ENCODE peak calls at places on chromosomes 4 and X, in six cellular contexts. F is HT1080, I is AG08396, B is D341Med, Z is B cell, M is kidney epithelial cell. O is an unnamed sample.

GRCh38 chr4:89468632-89469031 is 161.0 kb upstream of the GPRIN3 start:
- DNase-seq in F (no peak), I (no peak), B (no peak), Z (no peak), M (no peak), O (no peak)

GRCh38 chr4:107213410-107213809 is 177.3 kb upstream of the DKK2 start:
- DNase-seq in F (no peak), I (no peak), B (no peak), Z (no peak), M (no peak), O (no peak)

GRCh38 chr4:26458104-26458503 is 32.2 kb downstream of the CCKAR start:
- DNase-seq in F (peak; percentile 17), I (peak; percentile 50), B (no peak), Z (peak; percentile 5), M (no peak), O (no peak)

GRCh38 chrX:50877310-50877709 is 33.2 kb upstream of the BMP15 start:
- DNase-seq in F (no peak), I (no peak), B (no peak), Z (no peak), M (no peak), O (no peak)

GRCh38 chr4:122577808-122578781 is 42.8 kb downstream of the IL21 start:
- DNase-seq in F (peak; percentile 37), I (peak; percentile 39), B (peak; percentile 62), Z (peak; percentile 26), M (no peak), O (peak; percentile 31)

GRCh38 chr4:155426953-155427352 is 50.2 kb upstream of the MAP9 start:
- DNase-seq in F (no peak), I (no peak), B (no peak), Z (no peak), M (no peak), O (no peak)

GRCh38 chrX:46703980-46704379 is 54.9 kb downstream of the SLC9A7 start:
- DNase-seq in F (no peak), I (no peak), B (no peak), Z (no peak), M (no peak), O (no peak)

GRCh38 chrX:17397074-17397473 is 22.1 kb downstream of the NHS start:
- DNase-seq in F (peak; percentile 67), I (no peak), B (no peak), Z (no peak), M (peak; percentile 57), O (no peak)

GRCh38 chr4:126839066-126839465 is 793.7 kb upstream of the INTU start:
- DNase-seq in F (no peak), I (no peak), B (no peak), Z (no peak), M (no peak), O (no peak)

GRCh38 chr4:187414716-187415115 is 580.9 kb upstream of the ZFP42 start:
- DNase-seq in F (no peak), I (no peak), B (no peak), Z (no peak), M (no peak), O (no peak)

GRCh38 chrX:124042042-124042441 is 80.5 kb downstream of the STAG2 start:
- DNase-seq in F (no peak), I (no peak), B (no peak), Z (no peak), M (no peak), O (no peak)

GRCh38 chr4:188110741-188111458 is 1.5 kb upstream of the TRIML2 start:
- DNase-seq in F (no peak), I (no peak), B (no peak), Z (no peak), M (no peak), O (no peak)

GRCh38 chr4:76688737-76689078 is 209.2 kb downstream of the SOWAHB start:
- DNase-seq in F (peak; percentile 26), I (no peak), B (no peak), Z (peak; percentile 3), M (no peak), O (no peak)

GRCh38 chr4:41638203-41638602 is 100.2 kb downstream of the LIMCH1 start:
- DNase-seq in F (no peak), I (no peak), B (no peak), Z (no peak), M (no peak), O (no peak)

GRCh38 chr4:153142700-153143438 is 61.4 kb upstream of the TRIM2 start:
- DNase-seq in F (peak; percentile 71), I (peak; percentile 79), B (peak; percentile 79), Z (peak; percentile 44), M (no peak), O (peak; percentile 13)

GRCh38 chr4:14620567-14621138 is 381.6 kb upstream of the CPEB2 start:
- DNase-seq in F (no peak), I (no peak), B (no peak), Z (no peak), M (no peak), O (no peak)

GRCh38 chr4:85869156-85869555 is 394.2 kb downstream of the ARHGAP24 start:
- DNase-seq in F (no peak), I (no peak), B (no peak), Z (no peak), M (no peak), O (no peak)

GRCh38 chrX:135556055-135556454 is 35.6 kb downstream of the INTS6L start:
- DNase-seq in F (no peak), I (no peak), B (no peak), Z (peak; percentile 10), M (no peak), O (no peak)